ENCODE peak calls at places on chromosomes 4 and X, in seven cellular contexts. P is suprapubic skin; K is T-helper 1 cell; S is stromal cell of bone marrow; M is HCEC 1CT; E is pons; L is activated CD8-positive, alpha-beta memory T cell treated with anti-CD3 and anti-CD28 coated beads, Interleukin-2, amount 50 U/mL, for 4 hours. J is an unnamed sample.

GRCh38 chr4:10878861-10879260 is 194.3 kb upstream of the CLNK start:
- DNase-seq in P (no peak), K (no peak), S (no peak), M (no peak), E (no peak), L (no peak), J (no peak)

GRCh38 chrX:50691820-50692219 is 122.2 kb downstream of the SHROOM4 start:
- DNase-seq in P (no peak), K (no peak), S (peak; percentile 24), M (no peak), E (peak; percentile 35), L (no peak), J (no peak)

GRCh38 chrX:126836195-126836594 is 16.7 kb downstream of the PRR32 start:
- DNase-seq in P (no peak), K (no peak), S (no peak), M (no peak), E (peak; percentile 54), L (no peak), J (no peak)

GRCh38 chrX:78619829-78620228 is 39.3 kb downstream of the RTL3 start:
- DNase-seq in P (no peak), K (no peak), S (peak; percentile 44), M (no peak), E (no peak), L (no peak), J (no peak)

GRCh38 chrX:102498732-102499131 is 17.8 kb downstream of the TMSB15A start:
- DNase-seq in P (no peak), K (no peak), S (no peak), M (no peak), E (no peak), L (no peak), J (no peak)

GRCh38 chr4:1489639-1489995 is 83.4 kb upstream of the NKX1-1 start:
- DNase-seq in P (no peak), K (peak; percentile 8), S (no peak), M (no peak), E (no peak), L (no peak), J (no peak)

GRCh38 chr4:99180367-99181169 is 36.5 kb upstream of the ADH4 start:
- DNase-seq in P (no peak), K (no peak), S (peak; percentile 79), M (peak; percentile 70), E (peak; percentile 9), L (no peak), J (peak; percentile 12)

GRCh38 chr4:159142254-159142653 is 39.4 kb downstream of the RAPGEF2 start:
- DNase-seq in P (no peak), K (no peak), S (peak; percentile 43), M (peak; percentile 39), E (no peak), L (no peak), J (no peak)

GRCh38 chrX:20913760-20914159 is 460.5 kb upstream of the CNKSR2 start:
- DNase-seq in P (no peak), K (no peak), S (no peak), M (no peak), E (no peak), L (no peak), J (no peak)

GRCh38 chr4:181957088-181957487 is 286.1 kb upstream of the TENM3 start:
- DNase-seq in P (no peak), K (no peak), S (peak; percentile 43), M (peak; percentile 64), E (peak; percentile 58), L (no peak), J (peak; percentile 89)

GRCh38 chrX:99887918-99888317 is 522.2 kb downstream of the PCDH19 start:
- DNase-seq in P (no peak), K (no peak), S (no peak), M (no peak), E (no peak), L (no peak), J (no peak)

GRCh38 chr4:117085185-117085701 is at the start of gene TRAM1L1:
- DNase-seq in P (peak; percentile 68), K (no peak), S (peak; percentile 51), M (no peak), E (peak; percentile 63), L (no peak), J (peak; percentile 14)

GRCh38 chr4:3781193-3781886 is 15.2 kb downstream of the ADRA2C start:
- DNase-seq in P (no peak), K (no peak), S (no peak), M (no peak), E (no peak), L (no peak), J (no peak)

GRCh38 chrX:129823115-129823514 is 20.6 kb downstream of the ZDHHC9 start:
- DNase-seq in P (no peak), K (peak; percentile 35), S (no peak), M (peak; percentile 5), E (no peak), L (peak; percentile 54), J (no peak)

GRCh38 chrX:129791961-129792570 is 12.3 kb downstream of the SASH3 start:
- DNase-seq in P (peak; percentile 28), K (no peak), S (no peak), M (no peak), E (no peak), L (no peak), J (no peak)

GRCh38 chrX:68989865-68990606 is 161.2 kb downstream of the EFNB1 start:
- DNase-seq in P (no peak), K (no peak), S (peak; percentile 38), M (no peak), E (no peak), L (no peak), J (peak; percentile 37)

GRCh38 chr4:48899950-48900349 is 6.6 kb downstream of the OCIAD2 start:
- DNase-seq in P (no peak), K (no peak), S (no peak), M (no peak), E (peak; percentile 39), L (no peak), J (no peak)

GRCh38 chr4:185211035-185211434 is 1.6 kb downstream of the SNX25 start:
- DNase-seq in P (no peak), K (no peak), S (no peak), M (no peak), E (peak; percentile 33), L (no peak), J (no peak)

GRCh38 chr4:128355301-128355700 is 67.7 kb upstream of the PGRMC2 start:
- DNase-seq in P (no peak), K (no peak), S (no peak), M (no peak), E (no peak), L (no peak), J (no peak)

GRCh38 chrX:70044541-70045245 is 5.0 kb downstream of the AWAT2 start:
- DNase-seq in P (no peak), K (no peak), S (no peak), M (peak; percentile 30), E (no peak), L (no peak), J (no peak)

GRCh38 chr4:85039526-85039925 is 73.0 kb upstream of the WDFY3 start:
- DNase-seq in P (no peak), K (no peak), S (peak; percentile 87), M (peak; percentile 61), E (no peak), L (no peak), J (no peak)

GRCh38 chrX:138929905-138930304 is 218.4 kb upstream of the FGF13 start:
- DNase-seq in P (no peak), K (no peak), S (no peak), M (no peak), E (no peak), L (no peak), J (no peak)

GRCh38 chr4:156581282-156581681 is 390.3 kb downstream of the PDGFC start:
- DNase-seq in P (no peak), K (no peak), S (no peak), M (no peak), E (no peak), L (no peak), J (no peak)

GRCh38 chrX:45598841-45599240 is 398.2 kb upstream of the DIPK2B start:
- DNase-seq in P (no peak), K (no peak), S (peak; percentile 66), M (peak; percentile 32), E (no peak), L (no peak), J (peak; percentile 76)